ENCODE peak calls at places on chromosomes 3 and 15, in seven cellular contexts. Z is activated naive CD4-positive, alpha-beta T cell treated with Interleukin-2 at 50 U/mL for 16 hours; B is ELF-1; C is GM12892; J is T-cell; R is activated CD4-positive, alpha-beta memory T cell treated with anti-CD3 and anti-CD28 coated beads, Interleukin-2, amount 10 ng/mL, durations not matched to agents 7 days and 5 days; H is iPS-NIHi11. M is an unnamed sample.

GRCh38 chr3:127735767-127736693 is 63.3 kb downstream of the ABTB1 start:
- DNase-seq in R (no peak), C (peak), Z (no peak), B (no peak), J (no peak), H (no peak), M (peak)

GRCh38 chr3:79467721-79468120 is 300.1 kb downstream of the ROBO1 start:
- DNase-seq in C (no peak), J (no peak), R (no peak), H (peak), B (no peak), Z (no peak), M (no peak)

GRCh38 chr3:191175102-191175501 is 23.9 kb upstream of the OSTN start:
- DNase-seq in R (no peak), B (no peak), J (no peak), Z (no peak), C (no peak), H (no peak), M (no peak)

GRCh38 chr15:41866263-41866703 is 27.6 kb downstream of the SPTBN5 start:
- DNase-seq in C (no peak), R (no peak), H (no peak), Z (no peak), B (peak), J (no peak), M (no peak)

GRCh38 chr3:171980578-171981270 is 58.7 kb upstream of the FNDC3B start:
- DNase-seq in B (no peak), C (no peak), Z (no peak), H (no peak), R (no peak), J (no peak), M (no peak)

GRCh38 chr15:67120839-67121540 is 55.6 kb downstream of the SMAD3 start:
- DNase-seq in Z (peak), H (no peak), B (peak), R (peak), J (peak), C (peak), M (peak)

GRCh38 chr15:59965741-59966140 is 38.4 kb upstream of the FOXB1 start:
- DNase-seq in C (no peak), J (no peak), B (no peak), Z (no peak), R (no peak), H (no peak), M (no peak)

GRCh38 chr15:40565333-40566238 is 744 bp upstream of the CCDC32 start:
- DNase-seq in B (no peak), Z (no peak), J (no peak), H (no peak), C (no peak), R (no peak), M (no peak)